ENCODE peak calls at places on chromosomes 6 and 20, in nine cellular contexts. U is HTR-8/SVneo; N is Karpas-422; R is anterior cingulate cortex; E is stimulated activated CD4-positive, alpha-beta T cell treated with anti-CD3 and anti-CD28 coated beads, Interleukin-15, amount 100 ng/mL, for 1 hour; B is hypothalamus; J is bronchial epithelial cell; V is keratinocyte; L is cardiac fibroblast. H is an unnamed sample.

GRCh38 chr6:7557652-7558051 is 16.2 kb downstream of the DSP start:
- DNase-seq in U (no peak), N (no peak), R (no peak), E (no peak), B (no peak), J (no peak), V (no peak), L (no peak), H (no peak)

GRCh38 chr6:122511193-122511924 is 39.8 kb upstream of the SERINC1 start:
- DNase-seq in U (no peak), N (no peak), R (no peak), E (no peak), B (no peak), J (no peak), V (no peak), L (no peak), H (no peak)

GRCh38 chr6:131754088-131754487 is 43.3 kb upstream of the CTAGE9 start:
- DNase-seq in U (no peak), N (no peak), R (no peak), E (no peak), B (no peak), J (no peak), V (no peak), L (no peak), H (no peak)

GRCh38 chr6:42199106-42199981 is 4.6 kb upstream of the GUCA1B start:
- DNase-seq in U (no peak), N (peak; percentile 59), R (no peak), E (no peak), B (no peak), J (peak; percentile 26), V (no peak), L (peak; percentile 73), H (no peak)

GRCh38 chr6:82396964-82397761 is 33.5 kb downstream of the TPBG start:
- DNase-seq in U (peak; percentile 51), N (no peak), R (no peak), E (no peak), B (no peak), J (peak; percentile 99), V (peak; percentile 90), L (peak; percentile 66), H (no peak)

GRCh38 chr20:12051206-12052163 is 133.8 kb downstream of the BTBD3 start:
- DNase-seq in U (no peak), N (no peak), R (no peak), E (no peak), B (no peak), J (no peak), V (no peak), L (peak; percentile 62), H (no peak)

GRCh38 chr20:53386186-53386681 is 207.4 kb downstream of the ZNF217 start:
- DNase-seq in U (no peak), N (no peak), R (no peak), E (no peak), B (no peak), J (no peak), V (no peak), L (no peak), H (no peak)

GRCh38 chr20:15642676-15643075 is 930.6 kb downstream of the KIF16B start:
- DNase-seq in U (no peak), N (no peak), R (no peak), E (no peak), B (no peak), J (no peak), V (no peak), L (no peak), H (no peak)

GRCh38 chr6:109258129-109258528 is 124.1 kb downstream of the CD164 start:
- DNase-seq in U (no peak), N (no peak), R (no peak), E (no peak), B (no peak), J (no peak), V (no peak), L (no peak), H (no peak)

GRCh38 chr20:44204156-44204831 is 6.3 kb downstream of the OSER1 start:
- DNase-seq in U (peak; percentile 98), N (no peak), R (no peak), E (no peak), B (no peak), J (peak; percentile 99), V (peak; percentile 79), L (peak; percentile 91), H (no peak)

H was measured in caudate nucleus.